ENCODE peak calls at places on chromosomes 6 and 20, in six cellular contexts. S is SJSA1; W is left lung; F is IMR-90; O is CD8-positive, alpha-beta T cell; Q is right atrium auricular region. L is an unnamed sample.

GRCh38 chr6:149938571-149939462 is 3.0 kb upstream of the ULBP2 start:
- DNase-seq in Q (peak), F (no peak), W (peak), O (peak), S (peak), L (no peak)

GRCh38 chr6:3913077-3913957 is 64.1 kb downstream of the FAM50B start:
- DNase-seq in W (no peak), O (no peak), Q (peak), F (peak), S (peak), L (peak)

GRCh38 chr6:3517350-3517749 is 60.5 kb upstream of the SLC22A23 start:
- DNase-seq in Q (no peak), S (no peak), W (no peak), O (no peak), F (peak), L (peak)

GRCh38 chr20:32762754-32763201 is 593 bp downstream of the DNMT3B start:
- DNase-seq in W (no peak), Q (no peak), S (peak), F (no peak), O (no peak), L (no peak)

GRCh38 chr6:16698988-16699868 is 62.0 kb downstream of the ATXN1 start:
- DNase-seq in Q (no peak), F (peak), O (peak), S (no peak), W (no peak), L (no peak)

GRCh38 chr6:37860226-37860839 is 40.8 kb downstream of the ZFAND3 start:
- DNase-seq in F (peak), S (peak), W (no peak), O (no peak), Q (no peak), L (no peak)

GRCh38 chr6:52663120-52663934 is 7.6 kb upstream of the TMEM14A start:
- DNase-seq in S (peak), O (peak), F (peak), W (no peak), Q (no peak), L (no peak)

GRCh38 chr6:132052096-132052495 is 100.9 kb upstream of the CCN2 start:
- DNase-seq in Q (no peak), O (no peak), W (no peak), F (no peak), S (no peak), L (no peak)

GRCh38 chr6:52089758-52090348 is 2.4 kb upstream of the PKHD1 start:
- DNase-seq in O (peak), W (no peak), S (no peak), Q (no peak), F (no peak), L (peak)

GRCh38 chr6:19492631-19493030 is 344.5 kb upstream of the ID4 start:
- DNase-seq in F (no peak), Q (no peak), S (no peak), W (no peak), O (no peak), L (no peak)

GRCh38 chr6:28446818-28447511 is 3.7 kb upstream of the ZSCAN23 start:
- DNase-seq in F (peak), S (peak), W (peak), Q (no peak), O (no peak), L (no peak)

GRCh38 chr6:138455746-138456392 is 43.4 kb downstream of the NHSL1 start:
- DNase-seq in Q (no peak), W (no peak), S (no peak), O (peak), F (peak), L (peak)

GRCh38 chr6:165010556-165011535 is 298.6 kb downstream of the C6orf118 start:
- DNase-seq in W (no peak), S (peak), F (no peak), Q (no peak), O (no peak), L (peak)

GRCh38 chr6:166286831-166287271 is 21.3 kb downstream of the PRR18 start:
- DNase-seq in O (no peak), Q (no peak), F (no peak), S (no peak), W (no peak), L (no peak)

GRCh38 chr20:58044286-58044685 is 184.2 kb downstream of the ANKRD60 start:
- DNase-seq in W (no peak), S (no peak), O (no peak), F (no peak), Q (no peak), L (no peak)

GRCh38 chr6:51618563-51618962 is 468.9 kb downstream of the PKHD1 start:
- DNase-seq in S (peak), F (no peak), W (no peak), Q (no peak), O (no peak), L (no peak)

GRCh38 chr6:153038378-153038777 is 35.9 kb upstream of the MTRF1L start:
- DNase-seq in Q (no peak), W (no peak), F (peak), O (no peak), S (no peak), L (no peak)

GRCh38 chr6:42482126-42482525 is 30.4 kb upstream of the TRERF1 start:
- DNase-seq in Q (no peak), W (no peak), F (peak), O (no peak), S (no peak), L (no peak)

GRCh38 chr6:54193560-54193959 is 82.3 kb downstream of the MLIP start:
- DNase-seq in Q (no peak), S (no peak), O (no peak), W (no peak), F (no peak), L (no peak)

GRCh38 chr6:54191460-54191859 is 80.2 kb downstream of the MLIP start:
- DNase-seq in Q (no peak), S (no peak), O (no peak), W (no peak), F (peak), L (no peak)

GRCh38 chr6:54192993-54193392 is 81.8 kb downstream of the MLIP start:
- DNase-seq in S (no peak), F (no peak), Q (no peak), W (no peak), O (no peak), L (no peak)

GRCh38 chr6:54195637-54196036 is 84.4 kb downstream of the MLIP start:
- DNase-seq in Q (no peak), S (no peak), F (no peak), O (no peak), W (no peak), L (no peak)

DNA sequence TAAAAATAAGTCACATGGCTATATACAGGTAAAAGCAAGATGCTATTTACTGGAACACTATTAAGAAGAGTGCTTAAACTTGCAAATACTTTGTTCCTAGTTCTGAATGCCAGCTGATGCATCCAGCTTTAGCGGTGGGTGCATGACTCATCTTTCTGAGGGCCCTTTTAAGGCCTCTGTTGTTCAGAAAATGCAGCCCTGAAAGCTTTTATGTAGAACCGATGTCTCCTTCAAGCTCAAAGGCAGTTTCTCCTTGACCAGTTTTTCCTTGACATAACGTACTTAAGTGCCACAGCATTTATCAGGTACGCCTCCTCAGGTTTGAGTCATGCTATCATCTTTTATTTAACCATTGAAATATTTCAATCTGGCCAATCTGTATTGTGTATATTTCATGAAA is 82.8 kb downstream of the MLIP start:
- DNase-seq in O (no peak), S (no peak), F (peak), Q (no peak), W (no peak), L (no peak)
- H3K27ac ChIP-seq in O (no peak), S (no peak), F (no peak), Q (peak), W (no peak), L (no peak)

DNA sequence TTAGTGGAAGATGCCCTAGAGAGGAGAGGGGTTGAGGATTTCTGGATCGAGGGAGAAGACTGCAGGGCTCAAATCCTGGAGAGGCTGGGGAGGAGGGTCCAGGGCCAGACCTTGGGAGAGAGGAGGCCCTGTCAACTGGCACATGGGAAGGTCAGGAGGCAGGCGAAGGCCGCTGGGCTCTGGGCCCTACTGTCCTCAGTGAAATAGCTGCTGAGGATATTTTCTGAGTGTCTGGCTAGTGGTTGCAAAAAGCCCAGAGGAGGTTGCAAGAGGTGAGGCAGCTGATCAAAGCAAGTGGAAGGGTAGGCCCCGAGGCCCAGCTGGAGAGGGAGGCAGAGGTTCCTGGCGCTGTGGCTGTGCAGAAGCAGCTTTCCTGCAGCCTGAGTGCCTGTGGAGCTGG is 103.4 kb upstream of the MLN start:
- DNase-seq in O (no peak), W (no peak), S (no peak), Q (no peak), F (no peak), L (no peak)
- H3K27ac ChIP-seq in O (no peak), W (no peak), S (no peak), Q (no peak), F (no peak), L (no peak)

GRCh38 chr6:111418971-111419693 is 63.9 kb downstream of the REV3L start:
- DNase-seq in Q (no peak), W (no peak), O (no peak), F (peak), S (peak), L (no peak)
- H3K27ac ChIP-seq in Q (no peak), W (no peak), O (no peak), F (no peak), S (no peak), L (peak)

GRCh38 chr20:50101900-50102299 is 11.1 kb downstream of the UBE2V1 start:
- DNase-seq in Q (no peak), S (no peak), F (no peak), W (no peak), O (no peak), L (no peak)
- H3K27ac ChIP-seq in Q (peak), S (no peak), F (peak), W (no peak), O (no peak), L (no peak)

DNA sequence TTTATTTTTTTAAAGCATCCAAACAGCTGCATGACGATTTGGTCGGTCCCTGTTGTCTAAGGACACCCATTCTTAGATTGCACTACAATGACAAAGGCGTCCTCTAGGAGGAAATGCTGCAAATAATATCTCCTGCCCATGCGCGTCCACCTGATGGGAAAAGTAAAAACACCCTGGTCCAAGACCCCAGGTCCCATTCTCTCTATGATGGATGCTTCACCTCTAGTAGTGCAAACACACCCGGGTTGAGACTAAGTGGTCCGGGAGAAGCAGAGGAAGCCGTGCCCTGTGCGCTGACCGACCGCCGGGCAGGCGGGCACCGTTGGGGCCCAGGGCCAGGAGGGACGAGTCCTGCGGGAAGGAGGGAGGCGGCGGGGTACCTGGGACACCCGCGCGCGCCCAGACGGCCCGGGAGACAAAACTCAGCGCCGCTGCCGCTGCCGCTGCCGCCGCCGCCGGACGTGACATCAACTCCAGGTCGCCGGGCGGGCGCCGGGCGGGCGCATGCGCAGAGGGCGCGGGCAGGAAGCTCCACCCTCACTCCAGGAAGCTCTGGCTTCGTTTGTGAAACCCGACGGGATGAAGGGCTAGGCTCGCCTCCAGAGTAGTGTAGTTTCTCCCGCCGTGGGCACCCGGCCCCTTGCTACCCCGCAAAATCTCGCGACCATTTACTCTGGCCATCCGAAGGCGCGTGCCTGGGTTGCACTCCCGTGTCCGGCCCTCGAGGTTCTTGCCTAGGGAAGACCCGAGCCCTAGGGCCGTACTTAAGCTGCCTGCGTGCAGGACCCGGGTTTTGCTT is at the start of gene TBC1D7:
- DNase-seq in W (peak), S (peak), O (peak), F (peak), Q (peak), L (peak)
- H3K27ac ChIP-seq in W (peak), S (peak), O (peak), F (peak), Q (peak), L (peak)

GRCh38 chr20:19756756-19757486 is 1.1 kb upstream of the RIN2 start:
- DNase-seq in S (no peak), F (no peak), O (no peak), W (no peak), Q (peak), L (no peak)

GRCh38 chr20:19757487-19757972 is 528 bp upstream of the RIN2 start:
- DNase-seq in S (no peak), F (peak), O (no peak), W (peak), Q (peak), L (no peak)

GRCh38 chr20:19758888-19759331 is 852 bp downstream of the RIN2 start:
- DNase-seq in S (peak), F (no peak), W (peak), O (no peak), Q (peak), L (no peak)

GRCh38 chr20:19760371-19760721 is 2.3 kb downstream of the RIN2 start:
- DNase-seq in Q (no peak), F (no peak), S (no peak), W (no peak), O (no peak), L (no peak)

GRCh38 chr20:19757973-19758887 is at the start of gene RIN2:
- DNase-seq in O (no peak), W (peak), F (peak), Q (peak), S (peak), L (peak)
- H3K27ac ChIP-seq in O (no peak), W (peak), F (peak), Q (peak), S (peak), L (peak)

GRCh38 chr20:44471481-44471882 is 4.2 kb upstream of the TTPAL start:
- DNase-seq in S (no peak), O (no peak), F (peak), Q (no peak), W (no peak), L (no peak)

GRCh38 chr20:44465001-44465560 is 10.6 kb upstream of the TTPAL start:
- DNase-seq in W (no peak), O (no peak), F (no peak), S (no peak), Q (no peak), L (no peak)

GRCh38 chr20:44470327-44470726 is 5.3 kb upstream of the TTPAL start:
- DNase-seq in S (no peak), F (no peak), W (no peak), Q (no peak), O (no peak), L (no peak)

GRCh38 chr20:44467289-44467883 is 8.3 kb upstream of the TTPAL start:
- DNase-seq in F (no peak), W (no peak), O (no peak), Q (no peak), S (no peak), L (no peak)

GRCh38 chr20:44468044-44468782 is 7.5 kb upstream of the TTPAL start:
- DNase-seq in O (no peak), W (no peak), Q (no peak), F (no peak), S (no peak), L (no peak)
- H3K27ac ChIP-seq in O (no peak), W (no peak), Q (peak), F (no peak), S (no peak), L (no peak)

DNA sequence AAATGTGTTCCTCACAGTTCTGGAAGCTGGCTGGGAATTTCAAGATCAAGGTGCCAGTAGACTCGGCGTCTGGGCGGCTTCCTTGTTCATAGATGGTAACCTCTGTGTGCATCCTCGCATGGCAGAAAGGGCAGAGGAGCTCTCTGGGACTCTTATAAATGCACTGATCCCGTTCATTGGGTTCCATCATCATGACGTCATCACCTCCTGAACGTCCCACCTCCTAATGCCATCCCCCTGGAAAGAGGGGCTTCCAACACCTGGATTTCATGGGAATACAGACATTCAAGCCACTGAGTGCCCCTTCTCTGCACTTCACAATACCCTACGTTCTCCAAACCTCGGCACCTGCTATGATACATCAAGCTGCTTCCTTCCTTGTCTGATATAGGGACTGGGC is 37.5 kb upstream of the THBS2 start:
- DNase-seq in W (no peak), S (no peak), Q (no peak), F (no peak), O (no peak), L (no peak)
- H3K27ac ChIP-seq in W (no peak), S (no peak), Q (no peak), F (no peak), O (no peak), L (peak)

DNA sequence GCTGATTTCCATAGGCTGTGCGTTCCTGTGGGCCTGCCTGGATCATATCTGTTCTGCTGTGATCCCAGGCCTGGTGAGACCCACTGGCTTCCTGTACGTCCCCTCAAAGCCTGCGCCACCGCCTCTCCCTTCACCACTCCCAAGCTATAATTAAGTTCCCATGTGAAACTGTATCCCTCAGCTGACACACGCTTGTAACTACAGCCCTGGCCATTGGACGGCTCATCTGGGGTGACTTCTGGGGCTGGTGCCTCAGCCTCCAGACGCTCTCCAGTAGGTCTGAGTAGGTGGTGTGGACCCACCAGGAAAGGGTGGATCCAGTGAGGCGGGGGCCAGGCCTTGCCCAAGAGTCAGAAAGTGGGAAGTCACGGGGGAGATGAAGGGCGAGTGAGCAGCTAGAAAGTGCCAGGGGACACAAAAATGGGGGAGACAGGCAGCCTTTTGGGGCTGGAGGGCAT is 21.0 kb downstream of the PPARD start:
- DNase-seq in W (no peak), Q (no peak), O (no peak), S (no peak), F (peak), L (no peak)
- H3K27ac ChIP-seq in W (no peak), Q (peak), O (no peak), S (no peak), F (no peak), L (no peak)